ENCODE peak calls at places on chromosomes 3 and 15, in six cellular contexts. U is GM12864; M is NCI-H774; L is HS-27A; G is stimulated activated CD4-positive, alpha-beta T cell treated with anti-CD3 and anti-CD28 coated beads, Interleukin-1b, Interleukin-23, amount 100 ng/mL, for 4 hours; P is AG08395. S is an unnamed sample.

GRCh38 chr3:17479681-17480405 is 262.6 kb downstream of the TBC1D5 start:
- DNase-seq in M (no peak), G (no peak), U (no peak), P (no peak), L (no peak), S (no peak)

GRCh38 chr3:79414821-79415220 is 353.0 kb downstream of the ROBO1 start:
- DNase-seq in U (no peak), P (peak; percentile 33), G (no peak), M (no peak), L (no peak), S (no peak)

GRCh38 chr3:183449391-183449790 is 21.0 kb upstream of the MCF2L2 start:
- DNase-seq in U (no peak), M (no peak), G (no peak), L (no peak), P (peak; percentile 18), S (no peak)

GRCh38 chr3:183688869-183689268 is 8.7 kb upstream of the YEATS2 start:
- DNase-seq in G (no peak), P (no peak), L (no peak), M (peak; percentile 48), U (no peak), S (no peak)

GRCh38 chr3:100928638-100929428 is 64.4 kb downstream of the ABI3BP start:
- DNase-seq in M (no peak), G (no peak), P (peak; percentile 72), U (no peak), L (peak; percentile 77), S (no peak)

GRCh38 chr3:123038751-123039150 is 11.2 kb upstream of the SEMA5B start:
- DNase-seq in L (no peak), U (no peak), P (no peak), M (no peak), G (no peak), S (no peak)

GRCh38 chr3:43691120-43692002 is 623 bp downstream of the ABHD5 start:
- DNase-seq in L (peak; percentile 41), P (peak; percentile 19), U (no peak), G (peak; percentile 25), M (peak; percentile 40), S (peak; percentile 45)

GRCh38 chr3:152780553-152780952 is 54.4 kb upstream of the P2RY1 start:
- DNase-seq in P (peak; percentile 9), L (no peak), G (no peak), M (no peak), U (no peak), S (no peak)

GRCh38 chr15:80419546-80419945 is 15.4 kb downstream of the ARNT2 start:
- DNase-seq in G (no peak), M (no peak), P (no peak), L (no peak), U (no peak), S (no peak)

GRCh38 chr3:169954142-169954756 is 12.4 kb upstream of the SEC62 start:
- DNase-seq in P (no peak), L (no peak), G (no peak), M (no peak), U (peak; percentile 72), S (no peak)

GRCh38 chr3:138944136-138944658 is 2.7 kb downstream of the FOXL2 start:
- DNase-seq in P (no peak), L (no peak), G (no peak), M (no peak), U (no peak), S (no peak)

GRCh38 chr3:146929696-146930095 is 324.6 kb upstream of the PLSCR5 start:
- DNase-seq in L (no peak), M (no peak), G (no peak), P (no peak), U (no peak), S (no peak)

GRCh38 chr3:106560451-106560966 is 691.7 kb upstream of the CBLB start:
- DNase-seq in P (peak; percentile 74), L (peak; percentile 62), U (no peak), M (no peak), G (no peak), S (peak; percentile 38)

GRCh38 chr3:189806171-189806951 is 175.2 kb downstream of the TP63 start:
- DNase-seq in M (no peak), G (no peak), U (no peak), P (no peak), L (no peak), S (no peak)

GRCh38 chr15:70271422-70272088 is 173.8 kb upstream of the TLE3 start:
- DNase-seq in U (no peak), G (no peak), L (peak; percentile 66), P (peak; percentile 96), M (no peak), S (peak; percentile 88)

GRCh38 chr3:45066109-45066801 is 40.2 kb downstream of the CLEC3B start:
- DNase-seq in P (no peak), L (no peak), G (no peak), U (no peak), M (no peak), S (no peak)

GRCh38 chr15:38660726-38661125 is 96.1 kb upstream of the RASGRP1 start:
- DNase-seq in M (no peak), U (no peak), L (no peak), G (no peak), P (no peak), S (no peak)

GRCh38 chr15:31887246-31887645 is 143.1 kb upstream of the CHRNA7 start:
- DNase-seq in U (no peak), L (no peak), P (no peak), G (no peak), M (no peak), S (no peak)

S was measured in HTR-8/SVneo.